ENCODE peak calls at places on chromosomes 4 and X, in four cellular contexts. C, F, P and I are unnamed samples.

GRCh38 chrX:106902684-106903083 is 457 bp downstream of the RIPPLY1 start:
- DNase-seq in C (no peak), F (no peak), P (no peak), I (no peak)

GRCh38 chr4:8331567-8331955 is 62.0 kb downstream of the HTRA3 start:
- DNase-seq in C (no peak), F (no peak), P (no peak), I (no peak)

GRCh38 chr4:70927502-70928139 is 25.5 kb downstream of the MOB1B start:
- DNase-seq in C (no peak), F (no peak), P (no peak), I (no peak)

GRCh38 chr4:163166041-163166579 is 580 bp downstream of the NAF1 start:
- DNase-seq in C (peak), F (peak), P (peak), I (peak)

GRCh38 chrX:17359500-17359899 is 15.5 kb upstream of the NHS start:
- DNase-seq in C (no peak), F (no peak), P (no peak), I (no peak)

GRCh38 chrX:50067435-50068292 is 133.1 kb downstream of the AKAP4 start:
- DNase-seq in C (peak), F (peak), P (peak), I (peak)

GRCh38 chr4:66016240-66016639 is 346.0 kb upstream of the EPHA5 start:
- DNase-seq in C (no peak), F (no peak), P (no peak), I (no peak)

GRCh38 chrX:20071511-20072079 is 45.1 kb downstream of the MAP7D2 start:
- DNase-seq in C (no peak), F (no peak), P (no peak), I (no peak)

GRCh38 chrX:23765868-23766267 is 17.1 kb upstream of the SAT1 start:
- DNase-seq in C (no peak), F (no peak), P (no peak), I (no peak)

GRCh38 chrX:69021561-69021960 is 143.7 kb downstream of the PJA1 start:
- DNase-seq in C (no peak), F (no peak), P (no peak), I (no peak)

GRCh38 chrX:78029663-78030062 is 60.2 kb upstream of the PGAM4 start:
- DNase-seq in C (no peak), F (peak), P (no peak), I (peak)

GRCh38 chr4:2077537-2078460 is 18.7 kb downstream of the NAT8L start:
- DNase-seq in C (peak), F (no peak), P (no peak), I (no peak)
- H2AK5ac ChIP-seq in C (no peak), F (no peak), P (no peak), I (no peak)

DNA sequence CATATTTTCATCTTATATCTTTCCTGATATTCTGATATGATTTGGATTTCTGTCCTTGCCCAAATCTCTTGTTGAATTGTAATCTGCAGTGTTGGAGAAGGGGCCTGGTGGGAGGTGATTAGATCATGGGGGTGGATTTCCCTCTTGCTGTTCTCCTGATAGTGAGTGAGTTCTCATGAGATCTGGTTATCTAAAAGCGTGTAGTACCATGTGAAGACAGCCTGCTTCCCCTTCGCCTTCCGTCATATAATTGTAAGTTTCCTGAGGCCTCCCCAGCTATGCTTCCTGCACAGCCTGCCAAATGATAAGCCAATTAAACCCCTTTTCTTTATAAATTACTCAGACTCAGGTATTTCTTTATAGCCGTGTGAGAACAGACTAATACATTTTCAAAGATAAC is 77.2 kb downstream of the ANKRD50 start:
- DNase-seq in C (no peak), F (no peak), P (no peak), I (no peak)
- H3K18ac ChIP-seq in C (no peak), F (no peak), P (no peak), I (no peak)

DNA sequence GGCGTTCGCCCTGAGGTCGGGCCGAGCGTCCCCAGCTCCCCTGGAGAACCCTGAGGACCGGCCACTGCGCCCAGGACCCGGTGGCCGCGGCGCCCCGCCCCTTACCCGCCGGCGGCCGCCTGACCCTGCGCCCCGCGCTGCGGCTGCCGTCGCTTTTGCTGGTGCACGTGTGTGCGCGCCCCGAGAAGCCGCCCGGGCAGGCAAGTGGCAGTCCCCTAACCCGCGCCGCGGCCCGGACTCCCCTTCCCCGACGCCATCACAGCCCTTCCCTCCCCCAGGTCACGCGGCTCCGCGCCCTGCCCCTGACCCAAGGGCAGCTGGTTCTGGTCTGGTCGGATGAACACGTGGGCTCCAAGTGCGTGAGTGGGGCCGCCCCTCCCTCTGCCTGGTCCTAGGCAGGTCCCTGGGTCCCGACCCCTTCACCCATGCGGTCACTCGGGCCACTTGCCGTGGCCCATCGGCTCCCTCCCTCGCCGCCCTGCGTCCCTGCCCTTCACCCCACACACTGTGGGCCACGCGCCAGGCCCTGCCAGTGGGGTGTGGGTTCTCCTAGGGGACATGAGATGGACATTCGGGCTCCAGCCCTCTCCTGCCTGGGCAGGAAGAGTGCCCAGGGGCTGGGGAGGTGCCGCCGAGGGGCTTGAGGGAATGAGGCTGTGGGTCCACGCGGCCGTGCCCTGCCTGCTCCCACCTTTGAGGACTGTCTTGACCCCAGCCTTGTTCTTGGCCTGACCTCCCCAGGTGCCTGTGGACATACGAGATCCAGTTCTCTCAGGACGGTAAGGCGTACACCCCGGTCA is 8.0 kb upstream of the FGFRL1 start:
- DNase-seq in C (no peak), F (no peak), P (no peak), I (no peak)
- H2AK5ac ChIP-seq in C (no peak), F (peak), P (no peak), I (no peak)

GRCh38 chr4:26862381-26862915 is 1.8 kb downstream of the STIM2 start:
- DNase-seq in C (no peak), F (no peak), P (peak), I (no peak)

GRCh38 chr4:26859762-26860156 is 882 bp upstream of the STIM2 start:
- DNase-seq in C (no peak), F (no peak), P (no peak), I (no peak)

GRCh38 chr4:26860157-26860921 is at the start of gene STIM2:
- DNase-seq in C (peak), F (peak), P (peak), I (peak)

GRCh38 chr4:26861434-26862186 is 969 bp downstream of the STIM2 start:
- DNase-seq in C (peak), F (peak), P (peak), I (peak)

DNA sequence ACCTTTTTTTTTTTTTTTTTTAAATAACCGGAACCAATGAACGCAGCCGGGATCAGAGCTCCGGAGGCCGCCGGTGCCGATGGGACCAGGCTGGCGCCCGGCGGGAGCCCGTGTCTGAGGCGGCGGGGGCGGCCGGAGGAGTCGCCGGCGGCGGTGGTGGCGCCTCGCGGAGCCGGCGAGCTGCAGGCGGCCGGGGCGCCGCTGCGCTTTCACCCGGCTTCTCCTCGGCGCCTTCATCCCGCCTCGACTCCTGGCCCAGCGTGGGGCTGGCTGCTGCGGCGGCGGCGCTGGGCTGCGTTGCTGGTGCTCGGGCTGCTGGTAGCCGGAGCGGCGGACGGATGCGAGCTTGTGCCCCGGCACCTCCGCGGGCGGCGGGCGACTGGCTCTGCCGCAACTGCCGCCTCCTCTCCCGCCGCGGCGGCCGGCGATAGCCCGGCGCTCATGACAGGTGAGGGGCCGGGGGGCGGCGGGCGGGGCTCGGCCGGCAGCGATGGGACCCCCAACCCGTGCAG is 337 bp downstream of the STIM2 start:
- DNase-seq in C (peak), F (peak), P (no peak), I (peak)
- H3K18ac ChIP-seq in C (no peak), F (peak), P (peak), I (no peak)

GRCh38 chr4:118839221-118839927 is 3.4 kb upstream of the SEC24D start:
- DNase-seq in C (no peak), F (no peak), P (no peak), I (no peak)

GRCh38 chr4:118834960-118835895 is 698 bp downstream of the SEC24D start:
- DNase-seq in C (peak), F (peak), P (peak), I (peak)

GRCh38 chr4:118835896-118836762 is at the start of gene SEC24D:
- DNase-seq in C (peak), F (peak), P (peak), I (peak)

GRCh38 chr4:118834070-118834469 is 1.9 kb downstream of the SEC24D start:
- DNase-seq in C (no peak), F (no peak), P (peak), I (no peak)

GRCh38 chr4:118836763-118837507 is 1.0 kb upstream of the SEC24D start:
- DNase-seq in C (no peak), F (no peak), P (no peak), I (no peak)
- H2AK5ac ChIP-seq in C (no peak), F (no peak), P (no peak), I (peak)

DNA sequence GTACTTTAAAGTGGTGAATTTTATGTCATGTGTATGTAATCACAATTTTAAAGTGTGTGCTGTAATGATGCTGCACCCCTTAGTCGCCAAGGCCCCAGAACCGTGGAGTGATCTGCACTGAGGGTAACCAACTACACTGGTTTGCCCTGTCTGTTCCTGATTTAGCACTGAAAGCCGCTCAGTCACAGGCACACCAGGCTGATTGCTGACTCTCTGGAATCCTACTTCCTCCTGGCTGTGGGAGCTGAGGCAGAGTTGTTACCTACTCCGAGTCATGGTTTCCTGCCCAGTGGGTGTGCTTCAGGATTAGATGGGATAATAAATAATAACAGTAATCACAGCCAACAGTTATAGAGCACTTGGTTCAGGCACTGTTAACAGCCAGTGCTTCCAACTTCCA is 645.4 kb downstream of the BCOR start:
- DNase-seq in C (no peak), F (no peak), P (no peak), I (no peak)
- H3K18ac ChIP-seq in C (no peak), F (no peak), P (no peak), I (no peak)

GRCh38 chr4:183241771-183242170 is 78.3 kb downstream of the CLDN22 start:
- DNase-seq in C (no peak), F (no peak), P (no peak), I (no peak)
- H2AK5ac ChIP-seq in C (no peak), F (no peak), P (no peak), I (no peak)

GRCh38 chr4:151809716-151810115 is 48.9 kb upstream of the GATB start:
- DNase-seq in C (no peak), F (no peak), P (no peak), I (no peak)
- H3K18ac ChIP-seq in C (no peak), F (no peak), P (no peak), I (no peak)